ENCODE peak calls at places on chromosomes 5 and 9, in four cellular contexts. One of them, this sample, is unnamed.

GRCh38 chr5:123098767-123099513 is 9.9 kb downstream of the PRDM6 start:
- DNase-seq in GM23248: no peak
- DNase-seq in endodermal cell: peak; percentile 64
- DNase-seq in T47D: no peak
- DNase-seq in this sample: no peak

GRCh38 chr5:73663860-73664240 is 37.9 kb downstream of the ARHGEF28 start:
- DNase-seq in T47D: no peak
- DNase-seq in GM23248: no peak
- DNase-seq in endodermal cell: no peak
- DNase-seq in this sample: no peak

GRCh38 chr9:98251554-98251953 is 3.9 kb downstream of the TBC1D2 start:
- DNase-seq in GM23248: peak; percentile 92
- DNase-seq in endodermal cell: peak; percentile 51
- DNase-seq in T47D: no peak
- DNase-seq in this sample: no peak

GRCh38 chr5:60929024-60929423 is 15.8 kb downstream of the ERCC8 start:
- DNase-seq in endodermal cell: no peak
- DNase-seq in T47D: no peak
- DNase-seq in GM23248: peak; percentile 23
- DNase-seq in this sample: no peak

GRCh38 chr5:9226026-9226536 is 319.8 kb downstream of the SEMA5A start:
- DNase-seq in T47D: no peak
- DNase-seq in endodermal cell: no peak
- DNase-seq in GM23248: no peak
- DNase-seq in this sample: no peak

GRCh38 chr5:55691265-55692105 is 20.6 kb downstream of the SLC38A9 start:
- DNase-seq in endodermal cell: no peak
- DNase-seq in GM23248: peak; percentile 69
- DNase-seq in T47D: peak; percentile 71
- DNase-seq in this sample: no peak

GRCh38 chr9:136204838-136205706 is at the start of gene LHX3:
- DNase-seq in T47D: no peak
- DNase-seq in endodermal cell: peak; percentile 86
- DNase-seq in GM23248: peak; percentile 57
- DNase-seq in this sample: no peak

GRCh38 chr5:57482671-57483106 is at the start of gene ACTBL2:
- DNase-seq in T47D: peak; percentile 35
- DNase-seq in GM23248: peak; percentile 79
- DNase-seq in endodermal cell: no peak
- DNase-seq in this sample: no peak

GRCh38 chr9:33306037-33306436 is 15.7 kb downstream of the NFX1 start:
- DNase-seq in endodermal cell: no peak
- DNase-seq in T47D: no peak
- DNase-seq in GM23248: no peak
- DNase-seq in this sample: no peak

GRCh38 chr9:95634581-95634980 is 117.8 kb upstream of the PTCH1 start:
- DNase-seq in GM23248: no peak
- DNase-seq in endodermal cell: no peak
- DNase-seq in T47D: no peak
- DNase-seq in this sample: no peak

GRCh38 chr9:36126016-36126786 is 10.3 kb upstream of the GLIPR2 start:
- DNase-seq in T47D: no peak
- DNase-seq in GM23248: no peak
- DNase-seq in endodermal cell: no peak
- DNase-seq in this sample: no peak

GRCh38 chr9:95570646-95571045 is 53.9 kb upstream of the PTCH1 start:
- DNase-seq in T47D: no peak
- DNase-seq in endodermal cell: peak; percentile 66
- DNase-seq in GM23248: peak; percentile 15
- DNase-seq in this sample: no peak

GRCh38 chr9:125428060-125428481 is 166.4 kb downstream of the GAPVD1 start:
- DNase-seq in T47D: peak; percentile 64
- DNase-seq in GM23248: peak; percentile 36
- DNase-seq in endodermal cell: peak; percentile 81
- DNase-seq in this sample: peak; percentile 36

GRCh38 chr5:40354171-40354570 is 325.5 kb upstream of the PTGER4 start:
- DNase-seq in GM23248: no peak
- DNase-seq in endodermal cell: no peak
- DNase-seq in T47D: no peak
- DNase-seq in this sample: no peak

GRCh38 chr9:14750871-14751270 is 28.3 kb upstream of the CER1 start:
- DNase-seq in endodermal cell: no peak
- DNase-seq in T47D: no peak
- DNase-seq in GM23248: no peak
- DNase-seq in this sample: no peak

GRCh38 chr5:39193553-39194465 is 25.6 kb downstream of the FYB1 start:
- DNase-seq in T47D: no peak
- DNase-seq in GM23248: no peak
- DNase-seq in endodermal cell: no peak
- DNase-seq in this sample: no peak

GRCh38 chr5:136420168-136420916 is 55.0 kb upstream of the TRPC7 start:
- DNase-seq in endodermal cell: peak; percentile 57
- DNase-seq in T47D: no peak
- DNase-seq in GM23248: no peak
- DNase-seq in this sample: no peak

GRCh38 chr9:69376651-69377050 is 51.6 kb downstream of the ENTREP1 start:
- DNase-seq in T47D: no peak
- DNase-seq in GM23248: peak; percentile 91
- DNase-seq in endodermal cell: no peak
- DNase-seq in this sample: no peak

GRCh38 chr5:25881318-25882036 is 1156.9 kb downstream of the CDH9 start:
- DNase-seq in GM23248: no peak
- DNase-seq in endodermal cell: no peak
- DNase-seq in T47D: no peak
- DNase-seq in this sample: no peak

GRCh38 chr9:121956808-121957207 is 136.3 kb downstream of the TTLL11 start:
- DNase-seq in GM23248: no peak
- DNase-seq in T47D: no peak
- DNase-seq in endodermal cell: no peak
- DNase-seq in this sample: no peak

This sample was measured in DND-41.